ENCODE peak calls at places on chromosomes 16 and 17, in four cellular contexts. I, V, X and E are unnamed samples.
A peak's percentile ranks its signal among the peaks of the same experiment; 100 is the strongest.

GRCh38 chr16:48035142-48035541 is 120.7 kb downstream of the ABCC12 start:
- DNase-seq in I (no peak), V (no peak), X (no peak), E (no peak)

GRCh38 chr16:75097941-75098897 is 18.4 kb downstream of the LDHD start:
- DNase-seq in I (no peak), V (no peak), X (peak; percentile 85), E (peak; percentile 55)

GRCh38 chr17:50834786-50835562 is 412 bp upstream of the WFIKKN2 start:
- DNase-seq in I (peak; percentile 41), V (no peak), X (no peak), E (peak; percentile 33)

GRCh38 chr17:80879723-80880649 is 111.7 kb upstream of the CHMP6 start:
- DNase-seq in I (no peak), V (no peak), X (no peak), E (no peak)

GRCh38 chr17:28993645-28994426 is 12.0 kb downstream of the SEZ6 start:
- DNase-seq in I (no peak), V (no peak), X (no peak), E (no peak)

GRCh38 chr16:1378804-1379053 is 27.0 kb downstream of the GNPTG start:
- DNase-seq in I (no peak), V (no peak), X (no peak), E (no peak)

GRCh38 chr17:2697611-2698162 is 13.9 kb downstream of the CLUH start:
- DNase-seq in I (no peak), V (no peak), X (no peak), E (no peak)

GRCh38 chr16:85245307-85246172 is 133.3 kb upstream of the CIBAR2 start:
- DNase-seq in I (peak; percentile 88), V (peak; percentile 64), X (peak; percentile 46), E (peak; percentile 66)

GRCh38 chr16:21663889-21664647 is at the start of gene OTOA:
- DNase-seq in I (no peak), V (no peak), X (peak; percentile 39), E (no peak)

GRCh38 chr16:48366165-48367093 is 18.8 kb downstream of the SIAH1 start:
- DNase-seq in I (peak; percentile 62), V (peak; percentile 93), X (peak; percentile 78), E (peak; percentile 80)

GRCh38 chr16:56382901-56383355 is 42.4 kb downstream of the AMFR start:
- DNase-seq in I (no peak), V (peak; percentile 25), X (no peak), E (peak; percentile 35)